ENCODE peak calls at places on chromosomes 6 and 20, in ten cellular contexts. L, M, Z, D, K, Y, C, I, T and O are unnamed samples.

GRCh38 chr20:54337131-54337530 is 129.2 kb downstream of the PFDN4 start:
- DNase-seq in Z (no peak), Y (no peak), D (no peak), K (no peak), C (no peak), M (no peak), L (no peak), T (no peak), I (no peak), O (no peak)

GRCh38 chr6:35035481-35036030 is 105.6 kb downstream of the TCP11 start:
- DNase-seq in L (no peak), Z (no peak), Y (no peak), T (no peak), K (no peak), C (no peak), M (no peak), D (no peak), I (no peak), O (no peak)

GRCh38 chr20:62220666-62221568 is 839 bp upstream of the HRH3 start:
- DNase-seq in I (no peak), T (no peak), Y (no peak), C (peak), L (no peak), K (no peak), M (no peak), D (no peak), Z (no peak), O (no peak)

GRCh38 chr6:152309648-152310047 is 327.5 kb downstream of the SYNE1 start:
- DNase-seq in D (no peak), C (peak), M (no peak), T (no peak), Z (no peak), Y (no peak), L (no peak), I (no peak), K (no peak), O (no peak)

GRCh38 chr6:157456524-157456829 is 75.5 kb downstream of the ZDHHC14 start:
- DNase-seq in Z (no peak), I (no peak), C (no peak), Y (no peak), L (peak), D (no peak), M (no peak), K (no peak), T (no peak), O (no peak)

GRCh38 chr20:48970681-48971370 is 49.3 kb downstream of the ARFGEF2 start:
- DNase-seq in M (no peak), K (no peak), L (no peak), Z (no peak), Y (no peak), C (no peak), D (no peak), T (no peak), I (no peak), O (no peak)

GRCh38 chr20:33940701-33941100 is 53.0 kb upstream of the RALY start:
- DNase-seq in Y (no peak), D (no peak), M (no peak), C (no peak), I (no peak), K (no peak), T (no peak), L (no peak), Z (no peak), O (no peak)

GRCh38 chr6:159761135-159761872 is 541 bp upstream of the ACAT2 start:
- DNase-seq in I (no peak), M (no peak), Y (no peak), L (no peak), T (peak), D (no peak), C (peak), Z (no peak), K (peak), O (peak)

GRCh38 chr6:4637691-4638433 is 138.3 kb upstream of the CDYL start:
- DNase-seq in T (no peak), C (no peak), Y (peak), Z (no peak), D (no peak), K (no peak), M (peak), L (peak), I (peak), O (peak)

GRCh38 chr20:18005170-18005989 is 36.6 kb downstream of the MGME1 start:
- DNase-seq in I (no peak), T (no peak), Y (no peak), C (no peak), M (no peak), L (no peak), Z (peak), K (no peak), D (no peak), O (no peak)

GRCh38 chr6:52554684-52555280 is 22.1 kb downstream of the TRAM2 start:
- DNase-seq in L (no peak), C (no peak), Y (no peak), M (no peak), D (no peak), Z (no peak), T (no peak), K (no peak), I (no peak), O (no peak)

GRCh38 chr6:53171605-53172467 is 23.2 kb upstream of the GCM1 start:
- DNase-seq in T (peak), D (peak), M (peak), L (peak), Z (peak), I (peak), Y (peak), K (peak), C (peak), O (peak)

GRCh38 chr6:113281014-113281810 is 575.9 kb upstream of the MARCKS start:
- DNase-seq in T (no peak), Y (no peak), C (no peak), M (no peak), D (no peak), L (peak), I (peak), Z (peak), K (no peak), O (no peak)

GRCh38 chr20:62855120-62855519 is 6.5 kb downstream of the TCFL5 start:
- DNase-seq in D (no peak), L (no peak), M (no peak), K (no peak), T (no peak), Y (no peak), C (no peak), I (no peak), Z (no peak), O (no peak)

GRCh38 chr6:106097368-106098231 is 11.5 kb downstream of the PRDM1 start:
- DNase-seq in I (peak), Z (no peak), T (no peak), L (peak), Y (no peak), K (no peak), D (peak), M (no peak), C (no peak), O (peak)

GRCh38 chr20:21798384-21798783 is 92.9 kb downstream of the PAX1 start:
- DNase-seq in T (no peak), D (no peak), C (no peak), Z (no peak), K (no peak), I (no peak), Y (no peak), L (no peak), M (no peak), O (no peak)

GRCh38 chr20:8094845-8095244 is 37.2 kb upstream of the PLCB1 start:
- DNase-seq in K (no peak), C (no peak), M (no peak), T (no peak), L (no peak), I (peak), D (peak), Z (no peak), Y (no peak), O (peak)

GRCh38 chr20:44642203-44643153 is 9.0 kb downstream of the ADA start:
- DNase-seq in Y (peak), L (peak), M (peak), C (peak), K (no peak), T (peak), D (peak), I (peak), Z (no peak), O (peak)

GRCh38 chr6:105397987-105398386 is 4.9 kb downstream of the PREP start:
- DNase-seq in L (no peak), D (no peak), M (no peak), I (no peak), K (no peak), C (peak), Y (no peak), T (no peak), Z (no peak), O (no peak)

GRCh38 chr20:53599039-53599362 is 5.4 kb upstream of the ZNF217 start:
- DNase-seq in D (no peak), I (no peak), M (no peak), K (no peak), T (no peak), Y (no peak), Z (no peak), C (no peak), L (no peak), O (no peak)

GRCh38 chr6:112571486-112571885 is 224.4 kb downstream of the RFPL4B start:
- DNase-seq in Y (no peak), D (peak), I (no peak), L (peak), C (no peak), T (peak), M (peak), Z (no peak), K (no peak), O (peak)

GRCh38 chr6:157982580-157983438 is 1.1 kb downstream of the SYNJ2 start:
- DNase-seq in C (peak), M (peak), Z (no peak), K (no peak), L (peak), T (no peak), Y (no peak), I (peak), D (no peak), O (peak)

GRCh38 chr6:143139239-143139784 is 78.6 kb downstream of the AIG1 start:
- DNase-seq in I (no peak), M (no peak), L (no peak), Z (no peak), T (no peak), K (no peak), Y (no peak), D (no peak), C (no peak), O (no peak)

GRCh38 chr6:34358389-34358906 is 34.0 kb downstream of the NUDT3 start:
- DNase-seq in M (peak), Y (no peak), I (peak), Z (no peak), L (peak), K (peak), D (no peak), C (no peak), T (no peak), O (peak)

GRCh38 chr6:100175814-100176275 is 181.8 kb upstream of the MCHR2 start:
- DNase-seq in Z (no peak), L (peak), C (no peak), K (no peak), Y (peak), I (peak), T (no peak), D (peak), M (peak), O (peak)

GRCh38 chr6:106069478-106069877 is 16.7 kb upstream of the PRDM1 start:
- DNase-seq in C (no peak), T (peak), M (peak), I (peak), Z (no peak), D (peak), Y (peak), K (no peak), L (peak), O (peak)

GRCh38 chr6:93412452-93412851 is 6.9 kb downstream of the EPHA7 start:
- DNase-seq in T (no peak), M (no peak), I (no peak), C (no peak), K (no peak), Y (no peak), Z (no peak), D (no peak), L (no peak), O (no peak)

GRCh38 chr6:82589509-82590206 is 226.0 kb downstream of the TPBG start:
- DNase-seq in T (no peak), L (peak), M (peak), K (no peak), C (peak), D (peak), Z (peak), Y (peak), I (peak), O (peak)

GRCh38 chr6:78460711-78461110 is 406.6 kb upstream of the IRAK1BP1 start:
- DNase-seq in C (no peak), Z (no peak), L (no peak), T (no peak), K (no peak), D (no peak), M (no peak), Y (no peak), I (no peak), O (no peak)

GRCh38 chr6:20024316-20024673 is 187.1 kb downstream of the ID4 start:
- DNase-seq in Y (no peak), I (no peak), Z (no peak), K (no peak), D (no peak), T (no peak), C (no peak), L (no peak), M (no peak), O (no peak)

GRCh38 chr20:36301359-36302119 is 4.6 kb upstream of the DLGAP4 start:
- DNase-seq in Z (no peak), C (no peak), Y (no peak), M (no peak), L (no peak), D (no peak), T (no peak), I (no peak), K (no peak), O (no peak)

GRCh38 chr6:21800330-21800729 is 206.8 kb downstream of the SOX4 start:
- DNase-seq in Y (no peak), T (no peak), M (no peak), L (no peak), C (no peak), I (no peak), D (no peak), K (no peak), Z (no peak), O (no peak)